ENCODE peak calls at places on chromosomes 11 and 22, in seven cellular contexts. L, C, N, G, O, I and M are unnamed samples.

GRCh38 chr11:71336176-71336995 is 84.0 kb upstream of the SHANK2 start:
- DNase-seq in G (no peak), N (no peak), O (no peak), L (no peak), C (no peak), I (no peak), M (no peak)

GRCh38 chr22:23119492-23120414 is 22.0 kb downstream of the RSPH14 start:
- DNase-seq in I (peak), C (no peak), O (no peak), G (no peak), L (no peak), N (no peak), M (no peak)

GRCh38 chr11:103202048-103202651 is 92.9 kb downstream of the DYNC2H1 start:
- DNase-seq in O (no peak), G (peak), I (no peak), N (no peak), C (no peak), L (peak), M (no peak)

GRCh38 chr11:86676533-86677154 is 4.2 kb upstream of the ME3 start:
- DNase-seq in O (no peak), N (no peak), I (no peak), C (no peak), G (no peak), L (peak), M (no peak)

GRCh38 chr22:47309946-47310345 is 547.5 kb downstream of the TBC1D22A start:
- DNase-seq in I (no peak), O (no peak), G (no peak), C (no peak), N (no peak), L (no peak), M (no peak)

GRCh38 chr11:394034-394857 is at the start of gene PKP3:
- DNase-seq in I (no peak), L (no peak), C (peak), N (no peak), G (peak), O (peak), M (no peak)

GRCh38 chr11:123054301-123055065 is 7.5 kb downstream of the HSPA8 start:
- DNase-seq in O (no peak), L (peak), N (peak), G (peak), C (peak), I (no peak), M (no peak)

GRCh38 chr22:28171135-28171534 is 252.1 kb upstream of the PITPNB start:
- DNase-seq in L (no peak), G (peak), O (no peak), C (no peak), N (no peak), I (no peak), M (no peak)

GRCh38 chr22:26906464-26906863 is 249.1 kb downstream of the MIAT start:
- DNase-seq in C (no peak), G (no peak), O (no peak), L (no peak), N (no peak), I (no peak), M (no peak)

GRCh38 chr22:31333648-31334047 is 12.5 kb downstream of the PATZ1 start:
- DNase-seq in C (peak), I (no peak), N (peak), O (no peak), L (no peak), G (no peak), M (no peak)

GRCh38 chr11:119474682-119475596 is 52.0 kb upstream of the THY1 start:
- DNase-seq in G (peak), L (peak), C (peak), O (no peak), I (peak), N (peak), M (peak)

GRCh38 chr11:132357811-132358572 is 987.6 kb downstream of the NTM start:
- DNase-seq in N (no peak), C (no peak), L (no peak), G (no peak), I (no peak), O (no peak), M (no peak)

GRCh38 chr11:79080506-79080905 is 360.3 kb downstream of the TENM4 start:
- DNase-seq in G (peak), N (no peak), C (no peak), I (no peak), L (no peak), O (no peak), M (no peak)

GRCh38 chr11:100561325-100561724 is 125.8 kb upstream of the ARHGAP42 start:
- DNase-seq in I (no peak), O (no peak), G (no peak), L (no peak), N (no peak), C (no peak), M (no peak)

GRCh38 chr11:2580444-2581050 is 119.2 kb downstream of the KCNQ1OT1 start:
- DNase-seq in I (no peak), N (no peak), C (no peak), O (peak), G (no peak), L (no peak), M (no peak)

GRCh38 chr11:9701799-9702198 is 37.9 kb downstream of the SWAP70 start:
- DNase-seq in C (no peak), G (no peak), L (no peak), O (no peak), I (no peak), N (no peak), M (no peak)

GRCh38 chr11:9704037-9704436 is 40.2 kb downstream of the SWAP70 start:
- DNase-seq in G (no peak), L (no peak), N (no peak), C (no peak), I (no peak), O (no peak), M (no peak)

GRCh38 chr11:9704620-9705019 is 40.7 kb downstream of the SWAP70 start:
- DNase-seq in O (no peak), L (no peak), G (no peak), N (no peak), C (no peak), I (no peak), M (no peak)

GRCh38 chr11:9700105-9700801 is 36.4 kb downstream of the SWAP70 start:
- DNase-seq in I (no peak), C (no peak), L (no peak), O (no peak), N (no peak), G (no peak), M (no peak)

DNA sequence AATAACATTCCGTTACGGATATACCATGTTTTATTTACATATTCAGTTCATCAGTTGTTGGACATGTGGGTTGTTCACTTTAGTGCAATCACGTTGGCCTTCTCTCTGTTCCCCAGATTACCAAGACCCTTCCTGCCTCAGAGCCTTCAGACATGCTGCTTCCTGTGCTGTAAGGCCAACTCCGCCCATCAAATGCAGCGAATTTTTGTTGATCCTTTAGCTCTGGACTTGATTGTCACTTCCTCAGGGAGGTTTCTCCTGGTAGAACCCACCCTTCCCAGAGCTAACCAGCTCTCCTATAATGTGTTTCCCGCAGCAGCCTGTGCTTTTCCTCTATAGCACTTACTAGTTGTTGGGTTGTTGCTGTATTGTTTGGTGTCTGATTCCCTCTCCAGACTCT is 39.4 kb downstream of the SWAP70 start:
- DNase-seq in O (no peak), G (no peak), I (no peak), N (no peak), C (no peak), L (no peak), M (no peak)
- H3K27ac ChIP-seq in O (peak), G (no peak), I (no peak), N (no peak), C (no peak), L (no peak), M (no peak)

GRCh38 chr11:104572279-104572678 is 326.0 kb downstream of the CASP12 start:
- DNase-seq in N (no peak), O (no peak), L (no peak), C (no peak), G (peak), I (no peak), M (no peak)
- H3K27ac ChIP-seq in N (no peak), O (no peak), L (no peak), C (no peak), G (no peak), I (no peak), M (no peak)

DNA sequence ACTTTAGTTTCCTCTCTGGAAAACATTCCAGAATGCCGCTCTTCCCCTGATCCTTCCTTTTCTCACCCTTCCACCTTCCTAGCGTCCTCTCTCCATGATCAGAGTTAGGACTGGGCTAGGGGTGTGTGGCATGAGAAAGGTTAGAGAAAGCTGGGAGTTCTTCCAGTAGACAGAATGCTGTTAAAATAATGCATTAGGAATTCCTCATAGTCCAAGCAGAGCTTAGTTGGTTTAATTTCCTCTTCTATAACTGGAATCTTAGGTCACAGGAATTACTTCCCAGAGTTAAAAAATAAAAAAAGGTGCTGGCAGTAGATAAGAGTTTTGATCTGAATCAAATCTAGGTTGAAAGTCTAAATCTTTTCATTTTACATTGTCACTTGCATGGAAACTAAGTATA is 37.2 kb upstream of the ADORA2A start:
- DNase-seq in G (no peak), L (no peak), N (no peak), C (no peak), I (no peak), O (no peak), M (no peak)
- H3K27ac ChIP-seq in G (no peak), L (no peak), N (no peak), C (no peak), I (no peak), O (peak), M (no peak)

DNA sequence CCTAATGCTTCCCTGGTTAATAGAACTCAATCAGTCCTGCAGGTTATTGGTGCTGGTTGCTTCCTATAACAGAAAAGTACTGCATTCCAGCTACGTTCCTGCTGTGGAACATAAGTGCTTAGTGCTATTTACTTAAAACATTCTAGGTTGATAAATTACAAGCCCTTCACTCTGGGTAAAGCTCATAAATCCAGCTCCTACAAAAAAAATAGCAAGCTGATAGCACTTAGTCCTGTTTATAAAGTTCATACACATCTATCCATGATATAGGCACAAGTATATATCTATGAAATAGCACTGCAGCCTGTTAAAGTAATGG is 26.7 kb downstream of the NF2 start:
- DNase-seq in N (no peak), I (no peak), L (no peak), G (no peak), C (no peak), O (no peak), M (no peak)
- H3K27ac ChIP-seq in N (no peak), I (no peak), L (no peak), G (no peak), C (no peak), O (no peak), M (no peak)

GRCh38 chr22:40153186-40153585 is 24.5 kb upstream of the TNRC6B start:
- DNase-seq in I (no peak), G (no peak), C (no peak), N (no peak), L (no peak), O (no peak), M (no peak)

GRCh38 chr22:40156001-40156516 is 21.7 kb upstream of the TNRC6B start:
- DNase-seq in I (no peak), C (peak), O (no peak), L (no peak), G (peak), N (no peak), M (no peak)

GRCh38 chr22:40161182-40161581 is 16.5 kb upstream of the TNRC6B start:
- DNase-seq in O (no peak), L (no peak), N (no peak), I (no peak), G (no peak), C (no peak), M (no peak)

GRCh38 chr22:40153705-40154104 is 24.0 kb upstream of the TNRC6B start:
- DNase-seq in O (no peak), N (no peak), I (no peak), G (no peak), L (no peak), C (no peak), M (no peak)

GRCh38 chr22:40157546-40157945 is 20.2 kb upstream of the TNRC6B start:
- DNase-seq in G (no peak), I (no peak), N (no peak), L (no peak), O (no peak), C (no peak), M (no peak)
- H3K27ac ChIP-seq in G (no peak), I (no peak), N (no peak), L (no peak), O (no peak), C (no peak), M (no peak)

GRCh38 chr11:73645972-73646631 is at the start of gene PLEKHB1:
- DNase-seq in N (no peak), C (no peak), L (peak), I (no peak), O (no peak), G (no peak), M (no peak)
- H3K27ac ChIP-seq in N (peak), C (no peak), L (peak), I (no peak), O (no peak), G (no peak), M (peak)

GRCh38 chr11:97722065-97722464 is 1298.7 kb upstream of the CNTN5 start:
- DNase-seq in O (no peak), I (no peak), G (peak), N (no peak), L (no peak), C (no peak), M (no peak)
- H3K27ac ChIP-seq in O (no peak), I (no peak), G (no peak), N (no peak), L (no peak), C (no peak), M (no peak)